ENCODE peak calls at places on chromosomes 2 and 18, in nine cellular contexts. One of them, this sample, is unnamed.

GRCh38 chr18:28115149-28115550 is 61.8 kb downstream of the CDH2 start:
- DNase-seq in body of pancreas: no peak
- DNase-seq in stimulated activated effector memory CD8-positive, alpha-beta T cell treated with anti-CD3 and anti-CD28 coated beads, Interleukin-12 subunit alpha, Interleukin-12 subunit beta, amount 100 ng/mL, for 72 hours: no peak
- DNase-seq in HL-60: no peak
- DNase-seq in ureter: no peak
- DNase-seq in B cell: no peak
- DNase-seq in activated naive CD8-positive, alpha-beta T cell treated with anti-CD3 and anti-CD28 coated beads, Interleukin-2, amount 50 U/mL, for 24 hours: no peak
- DNase-seq in CD8-positive, alpha-beta T cell: no peak
- DNase-seq in T1000: peak
- DNase-seq in this sample: no peak

GRCh38 chr18:11500153-11501122 is 109.0 kb upstream of the SLC35G4 start:
- DNase-seq in body of pancreas: peak
- DNase-seq in stimulated activated effector memory CD8-positive, alpha-beta T cell treated with anti-CD3 and anti-CD28 coated beads, Interleukin-12 subunit alpha, Interleukin-12 subunit beta, amount 100 ng/mL, for 72 hours: no peak
- DNase-seq in HL-60: peak
- DNase-seq in ureter: peak
- DNase-seq in B cell: no peak
- DNase-seq in activated naive CD8-positive, alpha-beta T cell treated with anti-CD3 and anti-CD28 coated beads, Interleukin-2, amount 50 U/mL, for 24 hours: no peak
- DNase-seq in CD8-positive, alpha-beta T cell: no peak
- DNase-seq in T1000: peak
- DNase-seq in this sample: no peak

GRCh38 chr2:42095923-42096408 is 48.1 kb downstream of the PKDCC start:
- DNase-seq in body of pancreas: peak
- DNase-seq in stimulated activated effector memory CD8-positive, alpha-beta T cell treated with anti-CD3 and anti-CD28 coated beads, Interleukin-12 subunit alpha, Interleukin-12 subunit beta, amount 100 ng/mL, for 72 hours: peak
- DNase-seq in HL-60: no peak
- DNase-seq in ureter: peak
- DNase-seq in B cell: peak
- DNase-seq in activated naive CD8-positive, alpha-beta T cell treated with anti-CD3 and anti-CD28 coated beads, Interleukin-2, amount 50 U/mL, for 24 hours: peak
- DNase-seq in CD8-positive, alpha-beta T cell: peak
- DNase-seq in T1000: peak
- DNase-seq in this sample: peak

GRCh38 chr2:98448441-98449145 is 3.9 kb downstream of the INPP4A start:
- DNase-seq in body of pancreas: no peak
- DNase-seq in stimulated activated effector memory CD8-positive, alpha-beta T cell treated with anti-CD3 and anti-CD28 coated beads, Interleukin-12 subunit alpha, Interleukin-12 subunit beta, amount 100 ng/mL, for 72 hours: peak
- DNase-seq in HL-60: no peak
- DNase-seq in ureter: peak
- DNase-seq in B cell: no peak
- DNase-seq in activated naive CD8-positive, alpha-beta T cell treated with anti-CD3 and anti-CD28 coated beads, Interleukin-2, amount 50 U/mL, for 24 hours: no peak
- DNase-seq in CD8-positive, alpha-beta T cell: no peak
- DNase-seq in T1000: no peak
- DNase-seq in this sample: no peak

GRCh38 chr2:216989335-216990129 is 129.7 kb upstream of the TNP1 start:
- DNase-seq in body of pancreas: no peak
- DNase-seq in stimulated activated effector memory CD8-positive, alpha-beta T cell treated with anti-CD3 and anti-CD28 coated beads, Interleukin-12 subunit alpha, Interleukin-12 subunit beta, amount 100 ng/mL, for 72 hours: no peak
- DNase-seq in HL-60: no peak
- DNase-seq in ureter: no peak
- DNase-seq in B cell: no peak
- DNase-seq in activated naive CD8-positive, alpha-beta T cell treated with anti-CD3 and anti-CD28 coated beads, Interleukin-2, amount 50 U/mL, for 24 hours: no peak
- DNase-seq in CD8-positive, alpha-beta T cell: no peak
- DNase-seq in T1000: no peak
- DNase-seq in this sample: no peak

GRCh38 chr2:181198188-181198864 is 217.9 kb downstream of the UBE2E3 start:
- DNase-seq in body of pancreas: no peak
- DNase-seq in stimulated activated effector memory CD8-positive, alpha-beta T cell treated with anti-CD3 and anti-CD28 coated beads, Interleukin-12 subunit alpha, Interleukin-12 subunit beta, amount 100 ng/mL, for 72 hours: no peak
- DNase-seq in HL-60: no peak
- DNase-seq in ureter: no peak
- DNase-seq in B cell: no peak
- DNase-seq in activated naive CD8-positive, alpha-beta T cell treated with anti-CD3 and anti-CD28 coated beads, Interleukin-2, amount 50 U/mL, for 24 hours: no peak
- DNase-seq in CD8-positive, alpha-beta T cell: no peak
- DNase-seq in T1000: no peak
- DNase-seq in this sample: no peak

GRCh38 chr2:182642328-182642727 is 73.7 kb upstream of the DNAJC10 start:
- DNase-seq in body of pancreas: peak
- DNase-seq in stimulated activated effector memory CD8-positive, alpha-beta T cell treated with anti-CD3 and anti-CD28 coated beads, Interleukin-12 subunit alpha, Interleukin-12 subunit beta, amount 100 ng/mL, for 72 hours: peak
- DNase-seq in HL-60: peak
- DNase-seq in ureter: no peak
- DNase-seq in B cell: peak
- DNase-seq in activated naive CD8-positive, alpha-beta T cell treated with anti-CD3 and anti-CD28 coated beads, Interleukin-2, amount 50 U/mL, for 24 hours: peak
- DNase-seq in CD8-positive, alpha-beta T cell: no peak
- DNase-seq in T1000: no peak
- DNase-seq in this sample: no peak

GRCh38 chr2:40488927-40489677 is 37.2 kb upstream of the SLC8A1 start:
- DNase-seq in body of pancreas: no peak
- DNase-seq in stimulated activated effector memory CD8-positive, alpha-beta T cell treated with anti-CD3 and anti-CD28 coated beads, Interleukin-12 subunit alpha, Interleukin-12 subunit beta, amount 100 ng/mL, for 72 hours: no peak
- DNase-seq in HL-60: no peak
- DNase-seq in ureter: no peak
- DNase-seq in B cell: no peak
- DNase-seq in activated naive CD8-positive, alpha-beta T cell treated with anti-CD3 and anti-CD28 coated beads, Interleukin-2, amount 50 U/mL, for 24 hours: no peak
- DNase-seq in CD8-positive, alpha-beta T cell: no peak
- DNase-seq in T1000: no peak
- DNase-seq in this sample: no peak

GRCh38 chr2:109144721-109145120 is 15.7 kb downstream of the SH3RF3 start:
- DNase-seq in body of pancreas: no peak
- DNase-seq in stimulated activated effector memory CD8-positive, alpha-beta T cell treated with anti-CD3 and anti-CD28 coated beads, Interleukin-12 subunit alpha, Interleukin-12 subunit beta, amount 100 ng/mL, for 72 hours: no peak
- DNase-seq in HL-60: no peak
- DNase-seq in ureter: no peak
- DNase-seq in B cell: no peak
- DNase-seq in activated naive CD8-positive, alpha-beta T cell treated with anti-CD3 and anti-CD28 coated beads, Interleukin-2, amount 50 U/mL, for 24 hours: no peak
- DNase-seq in CD8-positive, alpha-beta T cell: no peak
- DNase-seq in T1000: no peak
- DNase-seq in this sample: no peak

GRCh38 chr2:207332473-207333212 is 166.9 kb upstream of the KLF7 start:
- DNase-seq in body of pancreas: no peak
- DNase-seq in stimulated activated effector memory CD8-positive, alpha-beta T cell treated with anti-CD3 and anti-CD28 coated beads, Interleukin-12 subunit alpha, Interleukin-12 subunit beta, amount 100 ng/mL, for 72 hours: no peak
- DNase-seq in HL-60: no peak
- DNase-seq in ureter: no peak
- DNase-seq in B cell: no peak
- DNase-seq in activated naive CD8-positive, alpha-beta T cell treated with anti-CD3 and anti-CD28 coated beads, Interleukin-2, amount 50 U/mL, for 24 hours: no peak
- DNase-seq in CD8-positive, alpha-beta T cell: no peak
- DNase-seq in T1000: no peak
- DNase-seq in this sample: no peak

GRCh38 chr2:225668606-225669266 is 269.2 kb downstream of the NYAP2 start:
- DNase-seq in body of pancreas: peak
- DNase-seq in stimulated activated effector memory CD8-positive, alpha-beta T cell treated with anti-CD3 and anti-CD28 coated beads, Interleukin-12 subunit alpha, Interleukin-12 subunit beta, amount 100 ng/mL, for 72 hours: no peak
- DNase-seq in HL-60: peak
- DNase-seq in ureter: no peak
- DNase-seq in B cell: peak
- DNase-seq in activated naive CD8-positive, alpha-beta T cell treated with anti-CD3 and anti-CD28 coated beads, Interleukin-2, amount 50 U/mL, for 24 hours: no peak
- DNase-seq in CD8-positive, alpha-beta T cell: no peak
- DNase-seq in T1000: no peak
- DNase-seq in this sample: no peak

GRCh38 chr2:43333656-43334144 is 107.3 kb upstream of the ZFP36L2 start:
- DNase-seq in body of pancreas: no peak
- DNase-seq in stimulated activated effector memory CD8-positive, alpha-beta T cell treated with anti-CD3 and anti-CD28 coated beads, Interleukin-12 subunit alpha, Interleukin-12 subunit beta, amount 100 ng/mL, for 72 hours: no peak
- DNase-seq in HL-60: peak
- DNase-seq in ureter: no peak
- DNase-seq in B cell: no peak
- DNase-seq in activated naive CD8-positive, alpha-beta T cell treated with anti-CD3 and anti-CD28 coated beads, Interleukin-2, amount 50 U/mL, for 24 hours: no peak
- DNase-seq in CD8-positive, alpha-beta T cell: no peak
- DNase-seq in T1000: no peak
- DNase-seq in this sample: no peak

GRCh38 chr2:130300258-130300969 is 42.3 kb upstream of the IMP4 start:
- DNase-seq in body of pancreas: no peak
- DNase-seq in stimulated activated effector memory CD8-positive, alpha-beta T cell treated with anti-CD3 and anti-CD28 coated beads, Interleukin-12 subunit alpha, Interleukin-12 subunit beta, amount 100 ng/mL, for 72 hours: no peak
- DNase-seq in HL-60: no peak
- DNase-seq in ureter: no peak
- DNase-seq in B cell: no peak
- DNase-seq in activated naive CD8-positive, alpha-beta T cell treated with anti-CD3 and anti-CD28 coated beads, Interleukin-2, amount 50 U/mL, for 24 hours: no peak
- DNase-seq in CD8-positive, alpha-beta T cell: no peak
- DNase-seq in T1000: no peak
- DNase-seq in this sample: no peak

GRCh38 chr18:32530947-32531651 is 60.4 kb upstream of the GAREM1 start:
- DNase-seq in body of pancreas: no peak
- DNase-seq in stimulated activated effector memory CD8-positive, alpha-beta T cell treated with anti-CD3 and anti-CD28 coated beads, Interleukin-12 subunit alpha, Interleukin-12 subunit beta, amount 100 ng/mL, for 72 hours: no peak
- DNase-seq in HL-60: peak
- DNase-seq in ureter: no peak
- DNase-seq in B cell: no peak
- DNase-seq in activated naive CD8-positive, alpha-beta T cell treated with anti-CD3 and anti-CD28 coated beads, Interleukin-2, amount 50 U/mL, for 24 hours: no peak
- DNase-seq in CD8-positive, alpha-beta T cell: no peak
- DNase-seq in T1000: no peak
- DNase-seq in this sample: no peak

GRCh38 chr2:237345891-237346640 is 67.9 kb downstream of the COL6A3 start:
- DNase-seq in body of pancreas: no peak
- DNase-seq in stimulated activated effector memory CD8-positive, alpha-beta T cell treated with anti-CD3 and anti-CD28 coated beads, Interleukin-12 subunit alpha, Interleukin-12 subunit beta, amount 100 ng/mL, for 72 hours: no peak
- DNase-seq in HL-60: no peak
- DNase-seq in ureter: no peak
- DNase-seq in B cell: no peak
- DNase-seq in activated naive CD8-positive, alpha-beta T cell treated with anti-CD3 and anti-CD28 coated beads, Interleukin-2, amount 50 U/mL, for 24 hours: no peak
- DNase-seq in CD8-positive, alpha-beta T cell: no peak
- DNase-seq in T1000: no peak
- DNase-seq in this sample: no peak

GRCh38 chr18:13547347-13547746 is 179.0 kb downstream of the FAM210A start:
- DNase-seq in body of pancreas: no peak
- DNase-seq in stimulated activated effector memory CD8-positive, alpha-beta T cell treated with anti-CD3 and anti-CD28 coated beads, Interleukin-12 subunit alpha, Interleukin-12 subunit beta, amount 100 ng/mL, for 72 hours: no peak
- DNase-seq in HL-60: no peak
- DNase-seq in ureter: no peak
- DNase-seq in B cell: no peak
- DNase-seq in activated naive CD8-positive, alpha-beta T cell treated with anti-CD3 and anti-CD28 coated beads, Interleukin-2, amount 50 U/mL, for 24 hours: no peak
- DNase-seq in CD8-positive, alpha-beta T cell: no peak
- DNase-seq in T1000: no peak
- DNase-seq in this sample: no peak

GRCh38 chr2:223815186-223815883 is 22.0 kb downstream of the AP1S3 start:
- DNase-seq in body of pancreas: no peak
- DNase-seq in stimulated activated effector memory CD8-positive, alpha-beta T cell treated with anti-CD3 and anti-CD28 coated beads, Interleukin-12 subunit alpha, Interleukin-12 subunit beta, amount 100 ng/mL, for 72 hours: no peak
- DNase-seq in HL-60: no peak
- DNase-seq in ureter: no peak
- DNase-seq in B cell: no peak
- DNase-seq in activated naive CD8-positive, alpha-beta T cell treated with anti-CD3 and anti-CD28 coated beads, Interleukin-2, amount 50 U/mL, for 24 hours: no peak
- DNase-seq in CD8-positive, alpha-beta T cell: no peak
- DNase-seq in T1000: peak
- DNase-seq in this sample: no peak

GRCh38 chr2:169765523-169765922 is 31.9 kb downstream of the KLHL23 start:
- DNase-seq in body of pancreas: no peak
- DNase-seq in stimulated activated effector memory CD8-positive, alpha-beta T cell treated with anti-CD3 and anti-CD28 coated beads, Interleukin-12 subunit alpha, Interleukin-12 subunit beta, amount 100 ng/mL, for 72 hours: no peak
- DNase-seq in HL-60: no peak
- DNase-seq in ureter: no peak
- DNase-seq in B cell: no peak
- DNase-seq in activated naive CD8-positive, alpha-beta T cell treated with anti-CD3 and anti-CD28 coated beads, Interleukin-2, amount 50 U/mL, for 24 hours: no peak
- DNase-seq in CD8-positive, alpha-beta T cell: no peak
- DNase-seq in T1000: no peak
- DNase-seq in this sample: no peak

GRCh38 chr2:3442185-3442584 is 62.7 kb downstream of the TRAPPC12 start:
- DNase-seq in body of pancreas: no peak
- DNase-seq in stimulated activated effector memory CD8-positive, alpha-beta T cell treated with anti-CD3 and anti-CD28 coated beads, Interleukin-12 subunit alpha, Interleukin-12 subunit beta, amount 100 ng/mL, for 72 hours: no peak
- DNase-seq in HL-60: no peak
- DNase-seq in ureter: no peak
- DNase-seq in B cell: peak
- DNase-seq in activated naive CD8-positive, alpha-beta T cell treated with anti-CD3 and anti-CD28 coated beads, Interleukin-2, amount 50 U/mL, for 24 hours: no peak
- DNase-seq in CD8-positive, alpha-beta T cell: no peak
- DNase-seq in T1000: no peak
- DNase-seq in this sample: no peak

GRCh38 chr2:238427435-238428162 is 872 bp downstream of the ASB1 start:
- DNase-seq in body of pancreas: peak
- DNase-seq in stimulated activated effector memory CD8-positive, alpha-beta T cell treated with anti-CD3 and anti-CD28 coated beads, Interleukin-12 subunit alpha, Interleukin-12 subunit beta, amount 100 ng/mL, for 72 hours: no peak
- DNase-seq in HL-60: no peak
- DNase-seq in ureter: no peak
- DNase-seq in B cell: no peak
- DNase-seq in activated naive CD8-positive, alpha-beta T cell treated with anti-CD3 and anti-CD28 coated beads, Interleukin-2, amount 50 U/mL, for 24 hours: no peak
- DNase-seq in CD8-positive, alpha-beta T cell: no peak
- DNase-seq in T1000: no peak
- DNase-seq in this sample: no peak

GRCh38 chr2:128307595-128307994 is 11.1 kb downstream of the HS6ST1 start:
- DNase-seq in body of pancreas: no peak
- DNase-seq in stimulated activated effector memory CD8-positive, alpha-beta T cell treated with anti-CD3 and anti-CD28 coated beads, Interleukin-12 subunit alpha, Interleukin-12 subunit beta, amount 100 ng/mL, for 72 hours: no peak
- DNase-seq in HL-60: no peak
- DNase-seq in ureter: no peak
- DNase-seq in B cell: no peak
- DNase-seq in activated naive CD8-positive, alpha-beta T cell treated with anti-CD3 and anti-CD28 coated beads, Interleukin-2, amount 50 U/mL, for 24 hours: no peak
- DNase-seq in CD8-positive, alpha-beta T cell: no peak
- DNase-seq in T1000: no peak
- DNase-seq in this sample: no peak

GRCh38 chr2:181806039-181806392 is 85.5 kb upstream of the ITPRID2 start:
- DNase-seq in body of pancreas: no peak
- DNase-seq in stimulated activated effector memory CD8-positive, alpha-beta T cell treated with anti-CD3 and anti-CD28 coated beads, Interleukin-12 subunit alpha, Interleukin-12 subunit beta, amount 100 ng/mL, for 72 hours: no peak
- DNase-seq in HL-60: no peak
- DNase-seq in ureter: no peak
- DNase-seq in B cell: no peak
- DNase-seq in activated naive CD8-positive, alpha-beta T cell treated with anti-CD3 and anti-CD28 coated beads, Interleukin-2, amount 50 U/mL, for 24 hours: no peak
- DNase-seq in CD8-positive, alpha-beta T cell: no peak
- DNase-seq in T1000: no peak
- DNase-seq in this sample: no peak

GRCh38 chr2:127632592-127633489 is 13.1 kb upstream of the GPR17 start:
- DNase-seq in body of pancreas: no peak
- DNase-seq in stimulated activated effector memory CD8-positive, alpha-beta T cell treated with anti-CD3 and anti-CD28 coated beads, Interleukin-12 subunit alpha, Interleukin-12 subunit beta, amount 100 ng/mL, for 72 hours: no peak
- DNase-seq in HL-60: peak
- DNase-seq in ureter: no peak
- DNase-seq in B cell: peak
- DNase-seq in activated naive CD8-positive, alpha-beta T cell treated with anti-CD3 and anti-CD28 coated beads, Interleukin-2, amount 50 U/mL, for 24 hours: no peak
- DNase-seq in CD8-positive, alpha-beta T cell: no peak
- DNase-seq in T1000: no peak
- DNase-seq in this sample: no peak

GRCh38 chr2:237483018-237483731 is 3.9 kb upstream of the MLPH start:
- DNase-seq in body of pancreas: peak
- DNase-seq in stimulated activated effector memory CD8-positive, alpha-beta T cell treated with anti-CD3 and anti-CD28 coated beads, Interleukin-12 subunit alpha, Interleukin-12 subunit beta, amount 100 ng/mL, for 72 hours: no peak
- DNase-seq in HL-60: no peak
- DNase-seq in ureter: peak
- DNase-seq in B cell: no peak
- DNase-seq in activated naive CD8-positive, alpha-beta T cell treated with anti-CD3 and anti-CD28 coated beads, Interleukin-2, amount 50 U/mL, for 24 hours: no peak
- DNase-seq in CD8-positive, alpha-beta T cell: no peak
- DNase-seq in T1000: peak
- DNase-seq in this sample: no peak

GRCh38 chr2:120736202-120736954 is 710 bp downstream of the GLI2 start:
- DNase-seq in body of pancreas: no peak
- DNase-seq in stimulated activated effector memory CD8-positive, alpha-beta T cell treated with anti-CD3 and anti-CD28 coated beads, Interleukin-12 subunit alpha, Interleukin-12 subunit beta, amount 100 ng/mL, for 72 hours: no peak
- DNase-seq in HL-60: no peak
- DNase-seq in ureter: no peak
- DNase-seq in B cell: no peak
- DNase-seq in activated naive CD8-positive, alpha-beta T cell treated with anti-CD3 and anti-CD28 coated beads, Interleukin-2, amount 50 U/mL, for 24 hours: no peak
- DNase-seq in CD8-positive, alpha-beta T cell: no peak
- DNase-seq in T1000: no peak
- DNase-seq in this sample: no peak